ENCODE peak calls at places on chromosomes 13 and 19, in ten cellular contexts. G is WTC11, F is endothelial cell, U is colonic mucosa, Q is breast epithelium, X is suprapubic skin, B is MCF 10A, E is lower lobe of right lung, L is body of pancreas, N is right lobe of liver. O is an unnamed sample.

GRCh38 chr19:20513179-20513934 is 52.2 kb downstream of the ZNF737 start:
- DNase-seq in F (no peak), L (peak), G (no peak), B (no peak), E (no peak), N (no peak), X (no peak), Q (no peak), U (no peak), O (no peak)

GRCh38 chr19:48636859-48637448 is at the start of gene DBP:
- DNase-seq in Q (peak), E (peak), F (no peak), G (peak), B (no peak), L (peak), X (no peak), U (no peak), N (peak), O (peak)

GRCh38 chr19:54532528-54532927 is 29.9 kb downstream of the LAIR2 start:
- DNase-seq in B (no peak), G (no peak), E (no peak), U (no peak), F (no peak), X (no peak), N (no peak), L (no peak), Q (no peak), O (no peak)

GRCh38 chr19:10852098-10852800 is 4.0 kb downstream of the C19orf38 start:
- DNase-seq in U (no peak), L (no peak), B (peak), X (no peak), Q (no peak), E (no peak), F (no peak), N (no peak), G (no peak), O (peak)

GRCh38 chr19:46494936-46495788 is 505 bp downstream of the PNMA8B start:
- DNase-seq in Q (no peak), E (no peak), U (no peak), X (no peak), F (no peak), G (no peak), N (no peak), B (no peak), L (no peak), O (no peak)

GRCh38 chr19:48154003-48154402 is 16.1 kb downstream of the LIG1 start:
- DNase-seq in G (no peak), U (no peak), B (no peak), L (no peak), F (no peak), X (no peak), Q (no peak), N (no peak), E (no peak), O (no peak)

GRCh38 chr19:52922841-52923781 is at the start of gene ZNF888:
- DNase-seq in L (peak), E (peak), X (peak), U (peak), B (peak), Q (peak), F (peak), N (peak), G (peak), O (peak)

GRCh38 chr13:35356572-35356971 is 119.9 kb downstream of the MAB21L1 start:
- DNase-seq in Q (no peak), N (no peak), U (no peak), L (no peak), E (peak), G (no peak), X (no peak), F (peak), B (no peak), O (no peak)

GRCh38 chr13:112445411-112446271 is 69.5 kb downstream of the SPACA7 start:
- DNase-seq in N (no peak), X (peak), E (no peak), U (peak), L (no peak), F (no peak), G (no peak), Q (peak), B (no peak), O (no peak)

GRCh38 chr13:25741796-25742195 is 310.0 kb downstream of the SHISA2 start:
- DNase-seq in B (no peak), L (no peak), F (no peak), U (no peak), N (no peak), X (no peak), Q (no peak), G (no peak), E (no peak), O (no peak)

GRCh38 chr19:1455002-1455335 is 5.0 kb downstream of the APC2 start:
- DNase-seq in B (peak), G (no peak), N (no peak), L (no peak), U (no peak), Q (no peak), X (no peak), E (no peak), F (no peak), O (no peak)

GRCh38 chr13:50222569-50223332 is 207.5 kb downstream of the KCNRG start:
- DNase-seq in Q (peak), E (peak), G (peak), X (no peak), B (peak), N (peak), U (peak), F (no peak), L (peak), O (peak)

GRCh38 chr13:39688699-39689405 is 33.4 kb downstream of the COG6 start:
- DNase-seq in E (no peak), B (no peak), N (no peak), G (no peak), F (no peak), Q (no peak), L (no peak), X (no peak), U (no peak), O (no peak)

GRCh38 chr19:29525901-29526729 is at the start of gene VSTM2B:
- DNase-seq in G (peak), N (no peak), E (peak), X (no peak), U (no peak), F (peak), L (no peak), Q (no peak), B (no peak), O (no peak)

GRCh38 chr13:98842858-98843481 is 90.5 kb upstream of the SLC15A1 start:
- DNase-seq in N (peak), Q (no peak), U (peak), L (peak), B (peak), X (no peak), G (peak), F (peak), E (peak), O (peak)

GRCh38 chr19:10516671-10517286 is 468 bp downstream of the S1PR5 start:
- DNase-seq in U (no peak), N (no peak), G (no peak), F (no peak), L (no peak), E (no peak), B (no peak), X (no peak), Q (no peak), O (no peak)

GRCh38 chr13:23621316-23621645 is 51.1 kb downstream of the TNFRSF19 start:
- DNase-seq in Q (no peak), N (no peak), L (no peak), G (no peak), E (no peak), U (no peak), F (no peak), X (no peak), B (peak), O (peak)

GRCh38 chr19:47729799-47730520 is 15.4 kb upstream of the NOP53 start:
- DNase-seq in F (peak), G (peak), N (no peak), B (peak), X (no peak), L (peak), E (peak), U (peak), Q (peak), O (no peak)

GRCh38 chr19:33201886-33202545 is 7.9 kb downstream of the LRP3 start:
- DNase-seq in Q (no peak), X (no peak), U (no peak), E (no peak), L (no peak), N (peak), G (no peak), F (no peak), B (no peak), O (no peak)

GRCh38 chr13:111368091-111368490 is 47.6 kb downstream of the TEX29 start:
- DNase-seq in X (no peak), Q (no peak), F (no peak), N (no peak), E (no peak), B (no peak), U (no peak), L (no peak), G (no peak), O (no peak)

GRCh38 chr19:913080-913748 is at the start of gene R3HDM4:
- DNase-seq in Q (peak), G (peak), B (peak), E (peak), N (peak), U (peak), X (no peak), F (peak), L (peak), O (peak)

GRCh38 chr13:93984876-93985275 is 494.6 kb downstream of the DCT start:
- DNase-seq in F (no peak), B (no peak), X (no peak), G (peak), Q (no peak), L (no peak), U (no peak), N (no peak), E (no peak), O (no peak)

GRCh38 chr13:25177012-25177411 is 4.9 kb upstream of the AMER2 start:
- DNase-seq in F (no peak), Q (no peak), U (no peak), B (no peak), N (no peak), L (no peak), E (no peak), G (no peak), X (no peak), O (no peak)

GRCh38 chr19:50300814-50301606 is 28.2 kb downstream of the KCNC3 start:
- DNase-seq in L (no peak), B (peak), N (no peak), E (no peak), Q (no peak), G (no peak), X (no peak), F (no peak), U (no peak), O (peak)

GRCh38 chr13:42981317-42981716 is 10.7 kb downstream of the EPSTI1 start:
- DNase-seq in L (no peak), Q (no peak), G (no peak), U (no peak), X (no peak), B (no peak), F (no peak), E (no peak), N (no peak), O (peak)

GRCh38 chr19:40502647-40503046 is 35.8 kb downstream of the SPTBN4 start:
- DNase-seq in G (peak), U (no peak), L (peak), E (no peak), B (peak), N (no peak), F (no peak), Q (no peak), X (no peak), O (peak)

GRCh38 chr19:36401475-36401874 is 17.0 kb downstream of the ZFP82 start:
- DNase-seq in U (no peak), L (no peak), B (no peak), F (no peak), Q (no peak), E (no peak), X (no peak), N (no peak), G (no peak), O (no peak)

GRCh38 chr19:27966390-27966816 is 1246.5 kb downstream of the UQCRFS1 start:
- DNase-seq in F (no peak), N (no peak), G (no peak), X (no peak), E (no peak), B (peak), L (no peak), Q (no peak), U (no peak), O (no peak)

DNA sequence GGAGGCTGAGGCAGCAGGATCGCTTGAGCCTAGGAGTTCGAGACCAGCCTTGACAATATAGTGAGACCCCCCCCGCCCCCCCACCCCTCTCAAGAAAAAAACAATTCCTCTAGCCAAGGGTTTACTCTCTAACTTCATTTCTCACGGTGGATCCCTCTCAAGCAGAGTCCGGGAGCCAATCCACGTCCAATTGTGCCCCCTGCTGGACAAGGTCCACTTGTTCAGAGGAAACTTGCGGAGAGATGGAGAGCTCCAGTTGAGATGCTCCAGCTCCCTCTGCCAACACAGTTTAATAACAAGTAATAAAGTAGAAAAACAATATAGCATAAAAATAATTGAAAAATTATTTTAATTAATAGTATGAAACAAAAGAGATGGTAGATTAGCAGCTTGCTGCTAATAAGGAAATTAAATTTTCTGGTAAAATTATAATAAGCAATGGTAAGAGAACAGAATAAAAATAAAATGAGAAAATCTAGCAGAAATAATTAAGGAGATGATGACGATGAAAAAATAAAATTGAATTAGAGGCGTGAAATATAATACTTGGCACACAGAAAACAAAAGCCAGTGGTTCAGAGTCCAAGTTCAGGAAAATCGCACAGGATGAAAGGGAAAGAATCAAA is 14.5 kb upstream of the SIGLEC14 start:
- DNase-seq in Q (peak), X (no peak), B (peak), N (no peak), F (peak), U (peak), L (peak), E (peak), G (peak), O (peak)
- TF ChIP-seq CTCF in Q (peak), X (peak), B (peak), N (peak), F (peak), U (peak), L (peak), E (peak), G (peak), O (peak)

GRCh38 chr19:4007021-4007835 is at the start of gene PIAS4:
- DNase-seq in X (peak), F (peak), L (peak), G (peak), Q (peak), U (peak), N (peak), E (peak), B (peak), O (peak)
- TF ChIP-seq CTCF in X (no peak), F (no peak), L (no peak), G (no peak), Q (peak), U (no peak), N (no peak), E (no peak), B (no peak), O (no peak)

GRCh38 chr19:18940791-18941627 is at the start of gene HOMER3:
- DNase-seq in G (peak), U (peak), E (peak), N (peak), B (peak), L (peak), X (no peak), F (peak), Q (peak), O (peak)
- TF ChIP-seq CTCF in G (no peak), U (no peak), E (no peak), N (peak), B (peak), L (peak), X (peak), F (no peak), Q (no peak), O (no peak)

GRCh38 chr19:39415111-39416046 is 2.9 kb downstream of the PLEKHG2 start:
- DNase-seq in Q (no peak), E (no peak), F (no peak), B (no peak), U (peak), N (no peak), L (no peak), X (no peak), G (peak), O (no peak)
- TF ChIP-seq CTCF in Q (no peak), E (no peak), F (no peak), B (no peak), U (no peak), N (no peak), L (no peak), X (no peak), G (no peak), O (no peak)